ENCODE peak calls at places on chromosome 18, in six cellular contexts. X, K, B, H, E and D are unnamed samples. For H3K4me1, the result is how much of the 10 kb centered on the place peaks cover.

GRCh38 chr18:26383454-26384270 is 157.4 kb downstream of the TAF4B start:
- DNase-seq in X (peak), K (no peak), B (peak), H (no peak), E (peak), D (no peak)

GRCh38 chr18:36153771-36154170 is 24.1 kb downstream of the ELP2 start:
- DNase-seq in X (no peak), K (no peak), B (no peak), H (no peak), E (no peak), D (no peak)

GRCh38 chr18:33839452-33840225 is 261.6 kb downstream of the ASXL3 start:
- DNase-seq in X (no peak), K (no peak), B (peak), H (no peak), E (no peak), D (no peak)

GRCh38 chr18:66603941-66604627 is at the start of gene CDH19:
- DNase-seq in X (no peak), K (no peak), B (no peak), H (no peak), E (no peak), D (no peak)

GRCh38 chr18:58288922-58289797 is 245.1 kb downstream of the NEDD4L start:
- DNase-seq in X (no peak), K (no peak), B (no peak), H (no peak), E (no peak), D (no peak)

GRCh38 chr18:26312196-26312595 is 86.0 kb downstream of the TAF4B start:
- DNase-seq in X (no peak), K (no peak), B (peak), H (no peak), E (no peak), D (no peak)

GRCh38 chr18:61643884-61644647 is 248.7 kb downstream of the RNF152 start:
- DNase-seq in X (no peak), K (no peak), B (no peak), H (no peak), E (no peak), D (no peak)

GRCh38 chr18:9474103-9474982 is 970 bp upstream of the RALBP1 start:
- DNase-seq in X (no peak), K (peak), B (peak), H (no peak), E (no peak), D (no peak)

GRCh38 chr18:37270046-37270665 is 295.4 kb downstream of the CELF4 start:
- DNase-seq in X (no peak), K (no peak), B (peak), H (no peak), E (no peak), D (no peak)

GRCh38 chr18:32019251-32019943 is 772 bp downstream of the RNF125 start:
- DNase-seq in X (no peak), K (peak), B (peak), H (peak), E (peak), D (no peak)

GRCh38 chr18:59502222-59502898 is 143.3 kb upstream of the LMAN1 start:
- DNase-seq in X (no peak), K (peak), B (peak), H (no peak), E (no peak), D (no peak)

GRCh38 chr18:65751145-65752085 is 603 bp downstream of the CDH7 start:
- DNase-seq in X (no peak), K (no peak), B (peak), H (no peak), E (no peak), D (no peak)

DNA sequence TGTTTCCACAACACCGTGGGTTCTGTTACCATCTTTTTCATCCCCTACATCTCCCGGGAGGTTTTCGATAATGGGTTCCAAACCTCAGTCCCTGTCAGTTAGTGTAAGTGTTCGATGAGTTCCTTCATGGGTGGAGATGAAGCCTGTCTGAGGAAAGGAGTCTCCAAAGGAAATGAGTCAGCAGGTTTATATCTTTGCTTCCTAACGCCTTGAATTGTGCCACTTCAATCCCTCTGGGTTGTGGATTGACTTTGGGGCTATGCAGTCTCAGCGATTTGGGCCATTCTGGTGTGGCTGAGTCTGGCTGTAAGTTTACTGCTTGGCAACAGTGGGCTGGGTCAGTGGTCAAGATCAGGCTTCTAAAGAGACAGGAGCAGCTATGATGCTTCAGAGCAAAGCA is 1.2 kb downstream of the SERPINB5 start:
- DNase-seq in X (no peak), K (no peak), B (no peak), H (no peak), E (no peak), D (no peak)
- H3K27ac ChIP-seq in X (no peak), K (no peak), B (no peak), H (no peak), E (no peak), D (no peak)

GRCh38 chr18:76452357-76452756 is 42.7 kb downstream of the ZNF516 start:
- DNase-seq in X (no peak), K (no peak), B (peak), H (no peak), E (no peak), D (no peak)

GRCh38 chr18:76453057-76453561 is 41.9 kb downstream of the ZNF516 start:
- DNase-seq in X (no peak), K (no peak), B (no peak), H (no peak), E (no peak), D (no peak)

GRCh38 chr18:76450912-76451421 is 44.1 kb downstream of the ZNF516 start:
- DNase-seq in X (peak), K (peak), B (peak), H (peak), E (no peak), D (no peak)

GRCh38 chr18:76450452-76450851 is 44.6 kb downstream of the ZNF516 start:
- DNase-seq in X (no peak), K (no peak), B (peak), H (peak), E (no peak), D (no peak)

DNA sequence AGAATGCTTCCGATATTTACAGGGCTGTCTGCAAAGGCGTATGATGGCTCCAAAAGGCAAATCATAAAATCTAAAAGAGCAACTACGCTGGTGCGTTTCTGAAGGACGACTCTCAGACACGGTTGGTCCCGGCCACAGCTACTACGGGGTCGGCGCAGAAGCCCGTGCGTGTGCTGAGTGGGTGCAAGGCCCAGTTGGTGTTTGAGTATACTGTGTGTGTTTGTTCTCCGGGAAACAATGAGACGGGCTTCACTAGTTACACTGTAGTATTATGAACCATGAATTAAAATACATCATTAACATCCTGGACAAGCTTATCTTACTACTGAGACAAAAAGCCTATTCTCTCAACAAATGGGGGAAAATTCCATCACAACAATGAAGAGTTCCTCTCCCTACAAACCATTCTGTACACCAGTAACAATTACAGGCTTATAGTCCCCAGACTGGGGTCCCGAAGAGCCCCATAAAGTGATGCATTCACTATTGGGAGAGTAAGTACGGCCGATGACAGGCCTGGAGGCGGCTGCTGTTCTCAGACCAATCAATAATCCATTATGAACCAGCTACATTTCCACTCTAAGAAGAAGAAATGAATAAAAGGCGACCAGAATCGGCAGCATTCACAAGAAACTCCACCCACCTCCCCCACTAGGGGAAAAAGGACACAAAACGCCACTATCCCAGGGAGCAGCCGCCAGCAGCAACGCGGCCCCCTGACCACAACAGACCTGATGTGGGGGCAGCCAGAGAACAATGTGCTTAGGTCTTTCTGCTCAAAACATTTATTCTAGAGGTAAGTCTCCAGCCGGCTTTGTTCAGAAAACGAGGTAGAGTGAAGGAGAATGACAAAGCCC is 43.3 kb downstream of the ZNF516 start:
- DNase-seq in X (no peak), K (no peak), B (peak), H (peak), E (no peak), D (no peak)
- H3K4me1 ChIP-seq in X (under half), K (under half), B (half or more), H (under half), E (under half), D (under half)

DNA sequence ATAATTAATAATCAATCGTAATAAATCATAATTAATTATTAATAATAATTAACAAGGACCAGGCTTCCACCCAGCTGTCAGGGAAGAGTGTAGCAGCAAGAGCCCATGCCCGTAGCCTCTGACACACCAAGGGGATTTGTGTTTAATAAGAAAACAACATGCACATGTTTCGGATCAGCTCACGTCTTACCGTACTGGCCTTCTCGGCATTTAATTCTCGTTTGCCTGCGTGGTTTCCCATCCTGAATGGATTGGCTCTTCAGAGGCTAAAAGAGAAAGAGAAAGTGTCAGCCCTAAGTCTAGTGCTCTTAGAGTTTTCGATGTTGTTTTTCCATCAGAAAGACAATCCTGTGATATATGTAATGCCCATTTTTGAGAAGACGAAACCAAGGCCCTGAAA is 27.6 kb downstream of the MBP start:
- DNase-seq in X (no peak), K (no peak), B (no peak), H (no peak), E (no peak), D (no peak)
- H3K4me3 ChIP-seq in X (peak), K (no peak), B (no peak), H (no peak), E (peak), D (no peak)

GRCh38 chr18:10518595-10519273 is 7.1 kb upstream of the NAPG start:
- DNase-seq in X (no peak), K (peak), B (no peak), H (no peak), E (no peak), D (no peak)
- H3K27ac ChIP-seq in X (no peak), K (peak), B (no peak), H (peak), E (no peak), D (peak)

GRCh38 chr18:7954229-7954628 is 387.1 kb downstream of the PTPRM start:
- DNase-seq in X (no peak), K (no peak), B (no peak), H (no peak), E (no peak), D (no peak)

GRCh38 chr18:7957297-7957696 is 390.2 kb downstream of the PTPRM start:
- DNase-seq in X (no peak), K (no peak), B (no peak), H (no peak), E (no peak), D (no peak)

GRCh38 chr18:7958081-7958896 is 391.2 kb downstream of the PTPRM start:
- DNase-seq in X (peak), K (no peak), B (no peak), H (no peak), E (no peak), D (no peak)

GRCh38 chr18:7955175-7955574 is 388.1 kb downstream of the PTPRM start:
- DNase-seq in X (no peak), K (no peak), B (no peak), H (no peak), E (no peak), D (no peak)

GRCh38 chr18:7958897-7959146 is 391.7 kb downstream of the PTPRM start:
- DNase-seq in X (no peak), K (no peak), B (no peak), H (no peak), E (no peak), D (no peak)
- H3K4me1 ChIP-seq in X (under half), K (under half), B (under half), H (under half), E (under half), D (under half)

GRCh38 chr18:78912336-78912735 is 67.3 kb upstream of the SALL3 start:
- DNase-seq in X (no peak), K (no peak), B (no peak), H (no peak), E (no peak), D (no peak)
- H3K4me3 ChIP-seq in X (no peak), K (no peak), B (no peak), H (no peak), E (no peak), D (no peak)

GRCh38 chr18:22604390-22604985 is 186.8 kb upstream of the CTAGE1 start:
- DNase-seq in X (no peak), K (peak), B (no peak), H (no peak), E (no peak), D (peak)
- H3K27ac ChIP-seq in X (no peak), K (peak), B (no peak), H (no peak), E (no peak), D (peak)